ENCODE peak calls at places on chromosome 16, in five cellular contexts. Z is left ventricle myocardium inferior, Y is colonic mucosa, P is heart right ventricle, D is astrocyte. H is an unnamed sample.

GRCh38 chr16:75929056-75929455 is 202.8 kb upstream of the CPHXL start:
- DNase-seq in Z (no peak), P (no peak), Y (no peak), D (peak; percentile 12), H (no peak)

GRCh38 chr16:17414421-17414820 is 56.3 kb downstream of the XYLT1 start:
- DNase-seq in Y (no peak), D (no peak), P (no peak), Z (no peak), H (no peak)

GRCh38 chr16:89177501-89177900 is 6.0 kb downstream of the CDH15 start:
- DNase-seq in P (no peak), D (no peak), Y (no peak), Z (no peak), H (no peak)

GRCh38 chr16:46765050-46765449 is 16.9 kb upstream of the MYLK3 start:
- DNase-seq in D (peak; percentile 85), P (no peak), Y (no peak), Z (no peak), H (no peak)

GRCh38 chr16:19210175-19210924 is 42.3 kb downstream of the SYT17 start:
- DNase-seq in Z (no peak), D (no peak), Y (no peak), P (no peak), H (no peak)

GRCh38 chr16:23500212-23500865 is 10.0 kb downstream of the GGA2 start:
- DNase-seq in Z (no peak), P (no peak), Y (peak; percentile 72), D (no peak), H (no peak)

GRCh38 chr16:56357291-56357764 is 68.0 kb downstream of the AMFR start:
- DNase-seq in P (no peak), Z (peak; percentile 7), D (peak; percentile 76), Y (no peak), H (peak; percentile 30)

GRCh38 chr16:53417011-53417410 is 17.3 kb upstream of the RBL2 start:
- DNase-seq in P (no peak), D (peak; percentile 18), Z (no peak), Y (no peak), H (no peak)

GRCh38 chr16:88014954-88015805 is 63.9 kb downstream of the BANP start:
- DNase-seq in Z (no peak), D (no peak), Y (no peak), P (no peak), H (no peak)

GRCh38 chr16:77794586-77794985 is 6.2 kb downstream of the VAT1L start:
- DNase-seq in Z (no peak), D (peak; percentile 86), P (no peak), Y (no peak), H (peak; percentile 29)

GRCh38 chr16:59108374-59108773 is 374.3 kb upstream of the GOT2 start:
- DNase-seq in Y (no peak), D (no peak), Z (no peak), P (no peak), H (no peak)

GRCh38 chr16:68072038-68072695 is 13.0 kb upstream of the NFATC3 start:
- DNase-seq in D (no peak), P (no peak), Y (peak; percentile 59), Z (no peak), H (peak; percentile 89)

GRCh38 chr16:3640632-3641501 is 13.6 kb upstream of the DNASE1 start:
- DNase-seq in P (no peak), D (no peak), Z (no peak), Y (no peak), H (no peak)
- H3K27ac ChIP-seq in P (no peak overlapping the region), D (no peak overlapping the region), Z (no peak overlapping the region), Y (no peak overlapping the region), H (no peak overlapping the region)

DNA sequence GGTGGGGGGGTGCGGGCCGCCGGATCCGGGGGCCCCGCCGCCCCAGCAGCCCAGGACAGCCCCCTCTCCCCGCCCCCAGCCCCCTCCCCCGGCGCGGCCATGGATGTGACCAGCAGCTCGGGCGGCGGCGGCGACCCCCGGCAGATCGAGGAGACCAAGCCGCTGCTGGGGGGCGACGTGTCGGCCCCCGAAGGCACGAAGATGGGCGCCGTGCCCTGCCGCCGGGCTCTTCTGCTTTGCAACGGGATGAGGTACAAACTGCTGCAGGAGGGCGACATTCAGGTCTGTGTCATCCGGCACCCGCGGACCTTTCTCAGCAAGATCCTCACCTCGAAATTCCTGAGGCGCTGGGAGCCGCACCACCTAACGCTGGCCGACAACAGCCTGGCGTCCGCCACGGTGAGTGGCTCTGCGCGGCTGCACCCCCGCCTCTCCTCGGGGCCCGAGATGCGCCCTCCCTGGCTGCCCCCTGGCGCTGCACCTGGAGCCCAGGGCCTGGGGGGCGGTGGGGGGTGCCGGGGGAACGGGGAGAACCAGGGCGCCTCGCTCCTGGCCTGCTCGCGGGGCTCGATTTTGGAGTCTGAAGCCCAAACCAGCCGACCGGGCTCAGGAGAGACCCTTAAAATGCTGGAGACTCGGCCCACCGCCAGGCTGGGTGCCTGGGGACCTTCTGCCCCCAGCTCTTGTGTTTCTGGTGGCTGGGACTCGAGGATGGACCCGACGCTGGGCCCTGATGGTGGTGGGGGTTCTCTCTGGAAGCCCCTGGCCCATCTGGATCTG is 725 bp downstream of the CMIP start:
- DNase-seq in P (peak; percentile 44), D (peak; percentile 14), Z (no peak), Y (no peak), H (peak; percentile 42)
- TF ChIP-seq CTCF in P (peak; percentile 10), D (no peak), Z (peak; percentile 34), Y (no peak), H (no peak)

DNA sequence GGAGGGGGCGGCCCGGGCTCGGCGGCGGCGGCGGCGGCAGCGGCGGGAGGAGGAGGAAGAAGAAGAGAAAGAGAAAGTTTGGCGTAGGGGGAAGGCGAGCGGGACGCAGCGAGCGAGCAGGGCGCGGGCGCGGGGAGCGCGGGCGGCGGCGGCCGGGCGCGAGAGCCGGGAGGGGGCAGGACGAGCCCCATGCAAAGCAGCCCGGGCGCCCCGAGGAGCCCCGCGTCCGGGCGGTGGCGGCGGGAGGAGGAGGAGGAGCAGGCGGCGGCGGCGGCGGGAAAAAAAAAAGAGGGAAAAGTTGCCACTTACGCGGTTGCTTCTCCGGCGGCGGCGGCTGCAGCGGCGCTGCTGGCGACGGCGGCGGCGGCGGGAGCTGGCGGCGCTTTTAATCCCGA is 10.3 kb upstream of the ZFHX3 start:
- DNase-seq in Y (no peak), D (no peak), P (peak; percentile 63), Z (peak; percentile 61), H (no peak)
- H3K27ac ChIP-seq in Y (peak overlapping the region; percentile 80), D (peak overlapping the region; percentile 66), P (peak overlapping the region; percentile 96), Z (peak overlapping the region; percentile 97), H (peak overlapping the region; percentile 95)

GRCh38 chr16:71995038-71995437 is 5.2 kb downstream of the PKD1L3 start:
- DNase-seq in D (no peak), Y (no peak), Z (no peak), P (no peak), H (no peak)
- TF ChIP-seq CTCF in D (no peak), Y (no peak), Z (no peak), P (no peak), H (no peak)

GRCh38 chr16:1779234-1779701 is 3.1 kb downstream of the SPSB3 start:
- DNase-seq in Y (no peak), P (peak; percentile 13), Z (no peak), D (no peak), H (no peak)

GRCh38 chr16:1776991-1777374 is 4.0 kb upstream of the MRPS34 start:
- DNase-seq in Z (no peak), Y (no peak), D (no peak), P (no peak), H (no peak)

GRCh38 chr16:1777375-1778199 is 4.7 kb upstream of the MRPS34 start:
- DNase-seq in Z (no peak), D (no peak), P (peak; percentile 21), Y (no peak), H (no peak)

GRCh38 chr16:1779741-1780676 is 2.4 kb downstream of the SPSB3 start:
- DNase-seq in D (no peak), Z (no peak), P (peak; percentile 21), Y (no peak), H (no peak)

DNA sequence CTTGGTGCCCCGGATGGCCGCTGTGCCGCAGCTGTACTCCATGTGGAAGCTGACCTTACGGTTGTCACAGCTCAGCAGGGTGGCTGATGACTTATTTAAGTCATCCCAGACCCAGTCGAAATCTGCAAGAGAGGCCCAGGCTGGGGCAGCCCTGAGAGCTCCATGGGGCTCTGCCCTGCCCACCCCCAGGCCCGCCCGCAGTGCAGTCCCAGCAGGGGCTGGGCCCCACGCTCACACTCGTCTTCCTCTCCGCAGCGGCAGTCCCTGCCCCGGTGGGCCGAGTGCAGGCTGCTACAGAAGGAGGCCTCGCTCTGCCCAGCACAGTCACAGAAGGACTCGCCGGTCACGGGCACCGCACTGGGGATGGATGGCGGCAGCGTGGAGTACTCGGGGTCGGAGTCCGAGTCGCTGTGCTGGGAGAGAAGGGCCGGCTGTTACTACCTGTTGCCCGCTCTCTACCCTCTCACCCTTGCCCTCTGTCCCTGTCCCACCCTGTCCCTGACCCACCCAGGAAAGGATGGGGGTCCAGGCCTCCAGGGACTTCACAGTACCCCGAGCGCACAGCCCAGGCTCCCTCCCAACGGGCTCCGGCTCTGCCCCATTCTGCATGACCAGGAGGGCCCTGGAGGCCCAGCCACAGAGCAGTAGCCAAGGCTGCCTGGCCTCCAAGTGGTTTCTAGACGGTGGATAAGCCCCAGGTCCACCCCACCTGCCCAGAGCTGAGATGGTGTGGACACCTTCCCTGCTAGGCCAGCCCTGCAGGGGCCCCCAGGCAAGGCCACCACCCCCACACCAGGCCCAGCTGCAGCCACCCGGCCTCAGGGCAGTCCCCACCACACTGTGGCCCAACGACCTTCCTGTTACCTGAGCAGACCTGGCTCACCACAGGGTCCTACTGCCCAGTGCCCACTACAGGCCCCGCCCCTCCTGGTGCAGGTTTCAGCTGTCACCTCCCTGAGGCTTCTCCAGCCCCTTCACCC is 3.9 kb downstream of the SPSB3 start:
- DNase-seq in Y (no peak), D (no peak), P (peak; percentile 13), Z (no peak), H (no peak)
- H3K27ac ChIP-seq in Y (no peak overlapping the region), D (no peak overlapping the region), P (no peak overlapping the region), Z (no peak overlapping the region), H (peak overlapping the region; percentile 92)

H was measured in RWPE1.